ENCODE peak calls at places on chromosomes 11 and 22, in five cellular contexts. H is colonic mucosa, Y is brain microvascular endothelial cell, E is AG04450, V is OCI-LY7. G is an unnamed sample.

GRCh38 chr22:31569126-31569525 is 72.8 kb downstream of the SFI1 start:
- DNase-seq in H (no peak), Y (no peak), E (no peak), V (no peak), G (no peak)

GRCh38 chr11:77967121-77967520 is 27.3 kb downstream of the INTS4 start:
- DNase-seq in H (no peak), Y (no peak), E (no peak), V (no peak), G (no peak)

GRCh38 chr11:32615422-32615821 is 31.8 kb downstream of the EIF3M start:
- DNase-seq in H (no peak), Y (no peak), E (no peak), V (no peak), G (no peak)

GRCh38 chr22:16804882-16805281 is 20.3 kb downstream of the XKR3 start:
- DNase-seq in H (no peak), Y (no peak), E (no peak), V (peak), G (no peak)

GRCh38 chr22:42978453-42979103 is 36.4 kb downstream of the PACSIN2 start:
- DNase-seq in H (no peak), Y (no peak), E (no peak), V (no peak), G (peak)

GRCh38 chr11:70641366-70641765 is 243.0 kb downstream of the CTTN start:
- DNase-seq in H (no peak), Y (no peak), E (no peak), V (no peak), G (no peak)

GRCh38 chr11:8066911-8067455 is 14.0 kb upstream of the TUB start:
- DNase-seq in H (peak), Y (no peak), E (no peak), V (no peak), G (no peak)

GRCh38 chr11:122486793-122487495 is 168.6 kb upstream of the UBASH3B start:
- DNase-seq in H (no peak), Y (peak), E (no peak), V (no peak), G (no peak)

GRCh38 chr11:13368041-13368446 is 90.5 kb downstream of the BMAL1 start:
- DNase-seq in H (no peak), Y (peak), E (no peak), V (no peak), G (no peak)

GRCh38 chr11:107606122-107606521 is 15.2 kb downstream of the ELMOD1 start:
- DNase-seq in H (no peak), Y (no peak), E (no peak), V (no peak), G (no peak)

GRCh38 chr11:106022795-106023275 is 795 bp upstream of the MSANTD4 start:
- DNase-seq in H (peak), Y (no peak), E (no peak), V (no peak), G (no peak)

GRCh38 chr11:63673579-63673978 is 2.4 kb upstream of the ATL3 start:
- DNase-seq in H (no peak), Y (no peak), E (no peak), V (no peak), G (no peak)

GRCh38 chr11:16945671-16946469 is 68.3 kb downstream of the PLEKHA7 start:
- DNase-seq in H (peak), Y (peak), E (no peak), V (peak), G (no peak)

GRCh38 chr11:17010851-17011420 is 3.3 kb downstream of the PLEKHA7 start:
- DNase-seq in H (no peak), Y (no peak), E (no peak), V (no peak), G (no peak)

GRCh38 chr22:48919187-48919590 is 908.5 kb downstream of the BRD1 start:
- DNase-seq in H (no peak), Y (no peak), E (no peak), V (no peak), G (no peak)

GRCh38 chr11:34425863-34426262 is 12.9 kb upstream of the CAT start:
- DNase-seq in H (no peak), Y (no peak), E (no peak), V (no peak), G (no peak)

GRCh38 chr11:129372609-129373488 is 2.8 kb upstream of the BARX2 start:
- DNase-seq in H (no peak), Y (no peak), E (no peak), V (no peak), G (no peak)

GRCh38 chr11:83355406-83355805 is 69.2 kb upstream of the CCDC90B start:
- DNase-seq in H (no peak), Y (no peak), E (no peak), V (no peak), G (no peak)

GRCh38 chr11:94650756-94651155 is 83.6 kb downstream of the PIWIL4 start:
- DNase-seq in H (peak), Y (peak), E (peak), V (no peak), G (no peak)

GRCh38 chr11:15927866-15928217 is 428.5 kb downstream of the SOX6 start:
- DNase-seq in H (no peak), Y (no peak), E (no peak), V (no peak), G (no peak)

GRCh38 chr11:96038046-96038445 is 114.1 kb upstream of the MTMR2 start:
- DNase-seq in H (no peak), Y (no peak), E (no peak), V (no peak), G (no peak)

GRCh38 chr11:8363924-8364323 is 100.2 kb upstream of the LMO1 start:
- DNase-seq in H (no peak), Y (no peak), E (no peak), V (no peak), G (no peak)

GRCh38 chr11:68215087-68215445 is 2.0 kb upstream of the KMT5B start:
- DNase-seq in H (no peak), Y (no peak), E (no peak), V (no peak), G (no peak)

GRCh38 chr11:113806403-113806802 is 26.8 kb downstream of the CLDN25 start:
- DNase-seq in H (peak), Y (peak), E (no peak), V (peak), G (no peak)

GRCh38 chr22:29147241-29147919 is 58.3 kb upstream of the EMID1 start:
- DNase-seq in H (no peak), Y (no peak), E (no peak), V (no peak), G (no peak)

GRCh38 chr11:100704176-100704575 is 17.1 kb downstream of the ARHGAP42 start:
- DNase-seq in H (no peak), Y (no peak), E (no peak), V (no peak), G (no peak)

GRCh38 chr11:9601041-9601875 is 27.8 kb downstream of the WEE1 start:
- DNase-seq in H (peak), Y (peak), E (peak), V (peak), G (no peak)

GRCh38 chr11:1852885-1853284 is at the start of gene LSP1:
- DNase-seq in H (no peak), Y (no peak), E (no peak), V (peak), G (no peak)

DNA sequence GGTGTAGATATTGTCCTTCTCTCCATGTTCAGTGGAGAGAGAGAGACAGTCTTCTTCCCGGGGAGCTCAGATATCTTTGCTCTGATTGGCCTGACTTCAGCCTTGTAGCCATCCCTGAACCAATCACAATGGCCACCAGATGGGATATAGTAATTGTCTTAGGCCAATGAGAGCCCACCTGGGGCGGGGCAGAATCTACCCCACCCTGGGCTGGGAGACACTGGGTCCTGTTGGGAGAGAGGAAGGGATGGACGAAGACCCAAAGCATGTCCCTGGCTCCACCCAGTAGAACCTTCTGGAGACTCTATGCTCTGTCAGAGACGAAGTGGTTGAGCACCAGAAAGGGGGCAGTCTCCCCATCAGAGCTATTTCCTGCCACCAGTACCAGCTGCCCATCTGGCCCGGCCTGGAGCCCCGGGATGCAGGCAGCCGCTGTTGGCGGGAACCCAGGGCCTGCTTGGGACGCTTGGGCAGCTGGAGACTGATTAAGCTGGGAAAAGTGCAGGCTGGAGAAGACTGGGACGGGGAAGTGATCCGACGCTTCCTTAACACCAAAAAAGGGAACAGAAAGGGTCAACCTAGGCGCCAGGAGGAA is 31.6 kb upstream of the CBX7 start:
- DNase-seq in H (no peak), Y (peak), E (no peak), V (no peak), G (no peak)
- H3K27ac ChIP-seq in H (peak), Y (peak), E (no peak), V (no peak), G (no peak)

GRCh38 chr22:36816635-36817428 is at the start of gene PVALB:
- DNase-seq in H (no peak), Y (peak), E (no peak), V (no peak), G (no peak)
- H3K27ac ChIP-seq in H (no peak), Y (no peak), E (no peak), V (no peak), G (no peak)

GRCh38 chr22:50141891-50142363 is 28.6 kb upstream of the PANX2 start:
- DNase-seq in H (no peak), Y (no peak), E (peak), V (no peak), G (no peak)
- H3K27ac ChIP-seq in H (no peak), Y (no peak), E (no peak), V (no peak), G (no peak)

GRCh38 chr11:130915556-130916237 is 582 bp downstream of the SNX19 start:
- DNase-seq in H (no peak), Y (no peak), E (no peak), V (peak), G (no peak)

GRCh38 chr11:130913268-130913667 is 3.0 kb downstream of the SNX19 start:
- DNase-seq in H (no peak), Y (no peak), E (no peak), V (no peak), G (no peak)

GRCh38 chr11:130918081-130918480 is 1.8 kb upstream of the SNX19 start:
- DNase-seq in H (no peak), Y (no peak), E (no peak), V (no peak), G (no peak)

GRCh38 chr11:130916238-130916855 is at the start of gene SNX19:
- DNase-seq in H (peak), Y (peak), E (peak), V (peak), G (no peak)

DNA sequence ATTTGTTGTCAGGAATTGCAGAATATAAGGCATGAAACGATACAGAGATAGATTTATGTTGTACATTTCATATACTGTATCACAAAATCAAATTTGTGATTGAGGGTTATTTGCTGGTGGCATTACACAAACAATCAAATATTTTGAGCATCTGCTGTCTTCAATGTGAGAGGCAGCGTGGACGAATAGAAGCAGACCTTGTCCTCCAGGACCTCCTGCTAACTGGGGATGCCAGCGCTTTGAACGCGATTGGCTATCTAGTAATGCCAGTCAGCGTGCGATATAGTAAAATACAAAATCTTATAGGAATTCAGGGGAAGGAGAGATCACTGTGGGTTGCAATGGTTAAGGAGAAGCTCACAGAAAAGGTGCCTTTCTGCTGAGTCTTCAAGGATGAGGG is 631 bp upstream of the SNX19 start:
- DNase-seq in H (no peak), Y (no peak), E (no peak), V (no peak), G (no peak)
- H3K27ac ChIP-seq in H (peak), Y (no peak), E (peak), V (no peak), G (no peak)